ENCODE peak calls at places on chromosomes 13 and 19, in four cellular contexts. F, A, W and Q are unnamed samples.
A peak's percentile ranks its signal among the peaks of the same experiment; 100 is the strongest.

GRCh38 chr19:9847087-9847671 is 12.1 kb downstream of the PIN1 start:
- DNase-seq in F (no peak), A (no peak), W (no peak), Q (no peak)

GRCh38 chr19:53463263-53463662 is 4.3 kb upstream of the ZNF813 start:
- DNase-seq in F (peak; percentile 48), A (peak; percentile 12), W (peak; percentile 62), Q (no peak)

GRCh38 chr13:41499452-41499851 is 42.1 kb downstream of the RGCC start:
- DNase-seq in F (no peak), A (no peak), W (no peak), Q (no peak)

GRCh38 chr13:94712812-94713555 is 639 bp upstream of the SOX21 start:
- DNase-seq in F (peak; percentile 34), A (peak; percentile 72), W (no peak), Q (no peak)

GRCh38 chr13:35474551-35474950 is 1.9 kb downstream of the MAB21L1 start:
- DNase-seq in F (no peak), A (peak; percentile 29), W (no peak), Q (no peak)

GRCh38 chr13:62512194-62513141 is 1096.8 kb upstream of the PCDH20 start:
- DNase-seq in F (peak; percentile 77), A (peak; percentile 61), W (no peak), Q (peak; percentile 32)

GRCh38 chr13:72590091-72590490 is 137.3 kb downstream of the MZT1 start:
- DNase-seq in F (no peak), A (no peak), W (no peak), Q (no peak)

GRCh38 chr13:28501547-28501946 is 6.6 kb upstream of the FLT1 start:
- DNase-seq in F (no peak), A (no peak), W (no peak), Q (no peak)

GRCh38 chr13:93947651-93948050 is 531.8 kb downstream of the DCT start:
- DNase-seq in F (no peak), A (no peak), W (no peak), Q (no peak)

GRCh38 chr19:34731964-34732363 is 2.1 kb upstream of the ZNF181 start:
- DNase-seq in F (no peak), A (no peak), W (no peak), Q (no peak)

GRCh38 chr13:111914241-111915103 is 152.5 kb upstream of the SOX1 start:
- DNase-seq in F (no peak), A (no peak), W (peak; percentile 3), Q (peak; percentile 1)

GRCh38 chr19:45998834-45999233 is 3.6 kb downstream of the CCDC61 start:
- DNase-seq in F (no peak), A (no peak), W (no peak), Q (no peak)

GRCh38 chr13:100798739-100799361 is 124.3 kb upstream of the TMTC4 start:
- DNase-seq in F (no peak), A (no peak), W (no peak), Q (no peak)

GRCh38 chr19:31064486-31064885 is 284.8 kb downstream of the TSHZ3 start:
- DNase-seq in F (peak; percentile 55), A (peak; percentile 27), W (no peak), Q (no peak)

GRCh38 chr19:46073268-46073922 is 32.6 kb upstream of the IGFL4 start:
- DNase-seq in F (no peak), A (no peak), W (no peak), Q (no peak)

GRCh38 chr13:86554066-86554465 is 754.8 kb upstream of the SLITRK6 start:
- DNase-seq in F (no peak), A (no peak), W (no peak), Q (no peak)

GRCh38 chr13:52348081-52348480 is 57.9 kb downstream of the THSD1 start:
- DNase-seq in F (no peak), A (no peak), W (no peak), Q (no peak)

GRCh38 chr13:50125306-50125555 is 110.0 kb downstream of the KCNRG start:
- DNase-seq in F (no peak), A (no peak), W (no peak), Q (no peak)

GRCh38 chr19:29247051-29247450 is 34.1 kb upstream of the UQCRFS1 start:
- DNase-seq in F (no peak), A (no peak), W (no peak), Q (no peak)

GRCh38 chr19:3358392-3358918 is 7.9 kb upstream of the NFIC start:
- DNase-seq in F (peak; percentile 29), A (no peak), W (no peak), Q (no peak)

GRCh38 chr13:53439439-53440225 is 411.0 kb downstream of the OLFM4 start:
- DNase-seq in F (no peak), A (no peak), W (no peak), Q (no peak)

GRCh38 chr19:5621311-5621944 is 1.1 kb downstream of the SAFB2 start:
- DNase-seq in F (peak; percentile 25), A (no peak), W (no peak), Q (no peak)

GRCh38 chr19:32642771-32643170 is 32.2 kb downstream of the ANKRD27 start:
- DNase-seq in F (no peak), A (no peak), W (no peak), Q (peak; percentile 58)

GRCh38 chr19:14505488-14506239 is 9.7 kb upstream of the GIPC1 start:
- DNase-seq in F (peak; percentile 61), A (peak; percentile 69), W (no peak), Q (peak; percentile 81)

GRCh38 chr13:90956036-90956435 is 391.5 kb upstream of the MIR17HG start:
- DNase-seq in F (no peak), A (peak; percentile 48), W (no peak), Q (no peak)

GRCh38 chr13:28590450-28590849 is 68.5 kb upstream of the POMP start:
- DNase-seq in F (no peak), A (no peak), W (no peak), Q (no peak)

GRCh38 chr13:95245072-95245471 is 56.2 kb downstream of the ABCC4 start:
- DNase-seq in F (no peak), A (no peak), W (no peak), Q (no peak)

GRCh38 chr13:99590519-99591011 is 89.3 kb downstream of the TM9SF2 start:
- DNase-seq in F (no peak), A (no peak), W (no peak), Q (no peak)

GRCh38 chr19:43619262-43620060 is at the start of gene ZNF428:
- DNase-seq in F (peak; percentile 85), A (peak; percentile 94), W (peak; percentile 88), Q (peak; percentile 94)

GRCh38 chr13:88068316-88068715 is 397.1 kb downstream of the SLITRK5 start:
- DNase-seq in F (no peak), A (no peak), W (no peak), Q (no peak)

GRCh38 chr19:11550265-11550664 is 8.8 kb downstream of the ELOF1 start:
- DNase-seq in F (no peak), A (no peak), W (no peak), Q (no peak)

GRCh38 chr19:20365146-20365545 is 198.1 kb downstream of the ZNF486 start:
- DNase-seq in F (peak; percentile 51), A (peak; percentile 23), W (no peak), Q (no peak)

GRCh38 chr19:48249502-48250014 is 6.2 kb downstream of the CARD8 start:
- DNase-seq in F (no peak), A (no peak), W (peak; percentile 73), Q (peak; percentile 87)

GRCh38 chr19:6768236-6768785 is 1.1 kb upstream of the SH2D3A start:
- DNase-seq in F (no peak), A (no peak), W (no peak), Q (peak; percentile 52)

GRCh38 chr19:6766357-6767080 is 716 bp downstream of the SH2D3A start:
- DNase-seq in F (no peak), A (no peak), W (no peak), Q (peak; percentile 63)

GRCh38 chr19:6767081-6767356 is 216 bp downstream of the SH2D3A start:
- DNase-seq in F (no peak), A (no peak), W (no peak), Q (no peak)

GRCh38 chr19:6767357-6768235 is at the start of gene SH2D3A:
- DNase-seq in F (peak; percentile 94), A (peak; percentile 79), W (peak; percentile 70), Q (peak; percentile 99)

DNA sequence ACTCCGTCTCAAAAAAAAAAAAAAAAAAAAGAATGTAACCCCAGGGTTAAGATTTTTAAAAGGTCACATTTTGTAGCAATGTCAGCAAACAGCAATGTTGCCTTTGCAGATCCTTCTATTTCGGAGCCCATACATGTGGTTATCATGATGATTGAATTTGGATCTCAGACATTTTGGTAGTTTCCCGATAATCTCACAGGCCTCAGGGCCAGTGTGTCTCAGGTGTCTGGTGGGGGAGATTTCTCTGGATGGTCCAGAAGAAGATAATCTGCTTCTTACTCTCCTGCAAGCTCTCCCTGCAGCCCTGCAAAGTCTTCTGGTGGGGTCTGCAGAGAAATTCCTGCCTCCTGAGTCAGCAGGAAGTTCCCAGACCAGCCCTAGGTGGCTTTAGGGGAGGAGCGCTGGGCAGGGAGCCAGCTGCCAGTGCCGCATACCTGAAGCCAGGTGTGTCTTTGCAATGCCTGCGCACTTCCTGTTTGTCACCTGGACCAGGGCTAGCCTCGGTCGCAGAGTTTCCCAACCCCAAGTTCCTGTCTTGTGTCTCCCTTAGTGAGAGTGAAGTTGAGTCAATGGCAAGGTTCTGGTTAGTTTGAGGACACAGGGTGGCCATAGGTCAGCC is 1.4 kb downstream of the SH2D3A start:
- DNase-seq in F (peak; percentile 98), A (no peak), W (no peak), Q (peak; percentile 94)
- H3K27ac ChIP-seq in F (peak overlapping the region; percentile 88), A (no peak overlapping the region), W (no peak overlapping the region), Q (peak overlapping the region; percentile 82)

GRCh38 chr13:114124486-114124885 is 7.9 kb downstream of the RASA3 start:
- DNase-seq in F (no peak), A (no peak), W (no peak), Q (no peak)
- H3K4me1 ChIP-seq in F (peaks cover 20% of the 10 kb centered on the region), A (peaks cover 38% of the 10 kb centered on the region), W (peaks cover 59% of the 10 kb centered on the region), Q (peaks cover 15% of the 10 kb centered on the region)

DNA sequence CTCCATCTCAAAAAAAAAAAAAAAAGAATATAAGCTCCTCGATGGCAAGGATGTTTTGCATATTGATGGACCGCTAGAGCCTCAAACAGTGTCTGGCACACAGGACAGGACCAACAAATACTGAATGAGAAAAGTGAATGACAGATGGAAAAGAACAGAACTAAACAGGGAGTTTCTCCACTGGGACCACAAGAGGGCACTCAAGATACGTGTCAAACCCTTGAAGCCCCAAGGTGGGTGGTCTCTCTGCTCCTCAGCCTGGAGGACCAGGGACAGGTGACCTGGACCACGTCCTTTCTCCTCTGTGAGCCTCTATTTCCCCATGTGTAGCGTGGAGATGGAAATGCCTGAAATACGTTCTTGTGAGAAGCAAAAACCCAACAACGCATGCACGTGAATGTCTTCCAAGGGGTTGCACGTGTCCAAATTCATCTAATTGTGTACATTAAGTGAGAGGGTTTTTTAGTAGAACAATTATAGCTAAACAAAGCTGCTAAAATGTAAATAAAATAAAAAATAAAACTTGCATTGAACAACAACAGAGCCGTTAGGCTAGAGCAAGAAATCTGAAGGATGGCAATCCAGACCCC is 5.7 kb upstream of the CDC42EP5 start:
- DNase-seq in F (no peak), A (peak; percentile 80), W (no peak), Q (peak; percentile 62)
- TF ChIP-seq CTCF in F (no peak), A (peak; percentile 65), W (peak; percentile 45), Q (peak; percentile 51)

GRCh38 chr19:57803265-57803593 is 11.5 kb downstream of the ZNF552 start:
- DNase-seq in F (no peak), A (no peak), W (no peak), Q (no peak)
- H3K27ac ChIP-seq in F (peak overlapping the region; percentile 68), A (peak overlapping the region; percentile 91), W (peak overlapping the region; percentile 60), Q (peak overlapping the region; percentile 78)

DNA sequence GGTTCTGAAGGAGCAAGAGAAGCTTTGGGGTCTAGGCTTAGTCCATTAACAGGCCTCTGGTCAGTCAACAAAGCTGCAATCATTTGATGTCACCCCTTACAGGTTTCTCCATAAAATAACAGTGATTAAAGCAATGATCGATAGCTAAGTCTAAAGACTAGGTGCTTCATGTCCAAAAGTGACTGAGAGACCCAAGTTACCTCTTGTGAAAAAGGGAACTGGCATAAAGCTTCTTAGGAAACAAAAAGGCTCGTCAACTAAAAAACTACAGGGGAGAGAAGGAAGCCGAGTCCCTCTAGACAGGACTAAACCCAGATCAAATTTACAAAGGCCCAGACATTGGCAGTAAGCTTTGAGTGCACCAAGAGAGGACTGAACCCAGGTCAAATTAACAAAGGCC is 2.2 kb downstream of the DCUN1D2 start:
- DNase-seq in F (no peak), A (no peak), W (no peak), Q (no peak)
- H3K4me1 ChIP-seq in F (peaks cover 32% of the 10 kb centered on the region), A (peaks cover 25% of the 10 kb centered on the region), W (peaks cover 61% of the 10 kb centered on the region), Q (peaks cover 39% of the 10 kb centered on the region)